ENCODE peak calls at places on chromosomes 5 and 9, in four cellular contexts. Q is psoas muscle, K is kidney, E is H9. V is an unnamed sample. For H3K4me1, the result is how much of the 10 kb centered on the place peaks cover.

GRCh38 chr9:93501406-93501805 is 48.0 kb upstream of the FAM120AOS start:
- DNase-seq in Q (no peak), K (no peak), E (no peak), V (no peak)

GRCh38 chr5:60323596-60323995 is 376.4 kb downstream of the DEPDC1B start:
- DNase-seq in E (peak), K (no peak), Q (no peak), V (no peak)

GRCh38 chr9:91301161-91301560 is 60.6 kb downstream of the AUH start:
- DNase-seq in K (no peak), E (no peak), Q (no peak), V (no peak)

GRCh38 chr5:154702477-154702876 is 52.7 kb upstream of the LARP1 start:
- DNase-seq in Q (no peak), E (no peak), K (no peak), V (no peak)

GRCh38 chr5:111229126-111229525 is 4.9 kb downstream of the CAMK4 start:
- DNase-seq in E (no peak), Q (no peak), K (no peak), V (no peak)

GRCh38 chr5:125134216-125135081 is 388.0 kb upstream of the ZNF608 start:
- DNase-seq in Q (no peak), K (no peak), E (no peak), V (no peak)

GRCh38 chr5:72241346-72242003 is 78.6 kb downstream of the MRPS27 start:
- DNase-seq in K (no peak), E (no peak), Q (no peak), V (no peak)

GRCh38 chr9:110444911-110445310 is 107.2 kb upstream of the TXNDC8 start:
- DNase-seq in K (no peak), E (no peak), Q (no peak), V (no peak)

GRCh38 chr9:134484479-134484878 is 157.1 kb upstream of the COL5A1 start:
- DNase-seq in E (no peak), Q (peak), K (no peak), V (peak)

GRCh38 chr5:146778795-146779579 is 99.6 kb downstream of the PPP2R2B start:
- DNase-seq in Q (no peak), E (no peak), K (no peak), V (no peak)

GRCh38 chr5:96148376-96148775 is 186.7 kb upstream of the ELL2 start:
- DNase-seq in Q (no peak), E (no peak), K (no peak), V (no peak)

GRCh38 chr5:116830079-116830478 is 255.5 kb upstream of the SEMA6A start:
- DNase-seq in K (no peak), Q (no peak), E (no peak), V (no peak)

GRCh38 chr9:29349050-29349449 is 1775.8 kb upstream of the C9orf72 start:
- DNase-seq in E (no peak), K (no peak), Q (no peak), V (no peak)

GRCh38 chr9:104872959-104873850 is 54.8 kb downstream of the ABCA1 start:
- DNase-seq in K (no peak), Q (peak), E (no peak), V (peak)

GRCh38 chr9:71685988-71686387 is 82.3 kb downstream of the CEMIP2 start:
- DNase-seq in K (no peak), Q (no peak), E (no peak), V (no peak)

GRCh38 chr9:134585021-134585561 is 56.5 kb upstream of the COL5A1 start:
- DNase-seq in E (no peak), K (no peak), Q (no peak), V (no peak)

GRCh38 chr5:177329883-177330282 is 18.2 kb upstream of the MXD3 start:
- DNase-seq in E (no peak), K (peak), Q (no peak), V (no peak)

GRCh38 chr5:149938272-149938671 is 6.3 kb downstream of the PDE6A start:
- DNase-seq in E (no peak), K (peak), Q (peak), V (no peak)
- H3K4me1 ChIP-seq in E (under half), K (under half), Q (under half), V (under half)

DNA sequence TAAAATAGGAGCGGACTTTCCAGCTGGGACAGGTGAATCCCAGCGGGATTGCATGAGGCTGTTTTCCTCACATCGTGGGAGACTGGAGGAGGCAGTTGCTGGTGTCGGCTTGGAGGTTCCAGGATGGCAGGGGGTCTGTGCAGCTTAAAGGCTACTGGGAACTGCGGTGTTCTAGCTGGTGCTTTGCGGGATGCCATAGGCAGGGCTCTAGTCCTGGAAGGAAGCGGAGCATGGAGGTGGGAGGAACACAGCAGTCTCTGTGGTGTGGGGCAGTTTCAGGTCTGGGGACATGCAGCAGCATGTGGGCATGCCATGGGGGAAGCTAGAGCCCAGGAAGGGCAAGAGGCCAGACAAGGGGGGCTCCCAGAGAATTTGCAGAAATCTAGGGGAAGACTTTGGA is 141.5 kb downstream of the NSG2 start:
- DNase-seq in Q (no peak), E (peak), K (no peak), V (no peak)
- H3K4me1 ChIP-seq in Q (under half), E (under half), K (under half), V (under half)

DNA sequence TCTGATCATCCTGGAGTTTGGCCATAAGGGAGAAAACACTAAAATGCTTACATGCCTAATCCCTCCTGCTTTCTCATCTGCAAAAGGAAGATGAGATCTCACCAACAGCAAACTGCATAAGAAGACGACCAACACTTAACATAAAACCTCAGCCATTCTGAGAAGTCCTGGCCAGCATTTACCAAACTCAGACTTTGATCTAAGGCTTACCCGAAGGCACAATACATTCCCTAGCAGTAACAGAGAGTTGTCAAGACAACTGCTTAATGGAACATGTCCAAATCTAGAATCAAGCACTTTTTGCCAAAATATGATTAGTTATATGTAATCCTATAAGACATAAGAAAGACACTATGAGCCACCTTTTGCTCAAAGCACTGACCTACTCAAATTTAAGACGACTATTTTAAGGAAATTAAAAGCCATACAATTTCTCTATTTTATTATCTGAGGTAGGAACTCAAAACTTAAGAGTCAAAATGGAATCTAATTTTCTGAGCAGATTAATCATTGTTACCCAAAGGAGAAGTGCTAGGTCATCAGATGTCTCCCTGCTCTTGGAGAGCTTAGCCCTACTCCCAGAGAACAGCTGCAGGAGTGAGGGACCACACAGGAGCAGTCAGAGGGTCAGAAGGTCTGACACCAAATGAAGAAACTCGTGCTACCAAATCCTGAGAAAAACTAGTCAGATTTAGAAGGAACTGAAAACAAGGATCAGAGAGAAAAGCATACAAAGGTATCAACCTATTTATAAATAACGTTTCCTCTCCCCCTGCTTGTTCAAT is 39.3 kb downstream of the EPB41L4A start:
- DNase-seq in Q (no peak), K (no peak), E (no peak), V (no peak)
- H3K4me1 ChIP-seq in Q (under half), K (under half), E (under half), V (under half)

GRCh38 chr9:3949744-3950143 is 350.1 kb downstream of the GLIS3 start:
- DNase-seq in E (no peak), Q (no peak), K (no peak), V (no peak)

GRCh38 chr9:3948826-3949578 is 350.9 kb downstream of the GLIS3 start:
- DNase-seq in K (no peak), Q (no peak), E (no peak), V (no peak)

GRCh38 chr9:3954950-3955670 is 344.8 kb downstream of the GLIS3 start:
- DNase-seq in E (no peak), K (no peak), Q (no peak), V (no peak)

GRCh38 chr9:3954228-3954949 is 345.5 kb downstream of the GLIS3 start:
- DNase-seq in K (no peak), E (no peak), Q (no peak), V (no peak)

GRCh38 chr9:3951266-3951665 is 348.6 kb downstream of the GLIS3 start:
- DNase-seq in Q (no peak), E (no peak), K (no peak), V (no peak)
- H3K4me1 ChIP-seq in Q (under half), E (under half), K (under half), V (under half)

DNA sequence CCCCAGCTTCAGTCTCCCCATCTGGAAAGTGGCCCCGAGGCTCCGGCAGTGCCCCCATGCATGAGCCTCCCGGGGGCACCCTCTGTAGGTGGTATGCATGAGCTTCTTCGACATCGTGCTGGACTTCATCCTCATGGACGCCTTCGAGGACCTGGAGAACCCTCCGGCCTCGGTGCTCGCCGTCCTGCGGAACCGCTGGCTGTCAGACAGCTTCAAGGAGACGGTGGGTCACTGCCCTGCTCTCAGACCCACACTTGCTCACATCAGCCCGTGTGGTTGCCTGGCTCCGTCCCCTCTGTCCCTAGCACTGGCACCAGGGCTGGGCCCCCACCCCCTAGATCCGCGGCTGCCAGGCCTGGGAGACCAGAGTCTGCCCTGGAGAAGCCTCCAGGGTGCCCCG is 12.8 kb upstream of the DOLPP1 start:
- DNase-seq in K (no peak), Q (no peak), E (no peak), V (no peak)
- H3K4me1 ChIP-seq in K (under half), Q (under half), E (under half), V (under half)